ENCODE peak calls at places on chromosomes 16 and 17, in ten cellular contexts. P is vagina, N is psoas muscle, E is suprapubic skin, T is BJ, W is K562, Y is IMR-90, R is left ventricle myocardium inferior, H is HepG2, Z is astrocyte of the spinal cord. I is an unnamed sample.

GRCh38 chr17:2040942-2041560 is 771 bp upstream of the OVCA2 start:
- DNase-seq in P (no peak), N (no peak), E (no peak), T (no peak), W (no peak), Y (no peak), R (no peak), H (no peak), Z (no peak), I (no peak)

GRCh38 chr16:85959686-85960085 is 60.7 kb downstream of the IRF8 start:
- DNase-seq in P (no peak), N (no peak), E (no peak), T (no peak), W (no peak), Y (no peak), R (no peak), H (no peak), Z (no peak), I (no peak)

GRCh38 chr17:700504-701094 is 14.0 kb downstream of the VPS53 start:
- DNase-seq in P (no peak), N (no peak), E (no peak), T (no peak), W (peak), Y (peak), R (no peak), H (no peak), Z (peak), I (no peak)

GRCh38 chr16:4664538-4665418 is 28.6 kb upstream of the NUDT16L1 start:
- DNase-seq in P (no peak), N (no peak), E (no peak), T (no peak), W (no peak), Y (no peak), R (peak), H (peak), Z (no peak), I (no peak)

GRCh38 chr17:74779948-74780400 is 3.8 kb upstream of the NAT9 start:
- DNase-seq in P (no peak), N (no peak), E (no peak), T (no peak), W (no peak), Y (no peak), R (peak), H (no peak), Z (no peak), I (no peak)

GRCh38 chr16:19662351-19662750 is 55.7 kb downstream of the KNOP1 start:
- DNase-seq in P (no peak), N (no peak), E (no peak), T (no peak), W (no peak), Y (no peak), R (no peak), H (peak), Z (no peak), I (no peak)

GRCh38 chr16:57606147-57606846 is 22.1 kb upstream of the ADGRG1 start:
- DNase-seq in P (peak), N (no peak), E (peak), T (no peak), W (peak), Y (no peak), R (no peak), H (no peak), Z (no peak), I (no peak)

GRCh38 chr16:5460701-5461100 is 363.1 kb upstream of the EEF2KMT start:
- DNase-seq in P (no peak), N (no peak), E (no peak), T (no peak), W (no peak), Y (no peak), R (no peak), H (no peak), Z (no peak), I (no peak)

GRCh38 chr17:6413073-6413472 is 21.8 kb downstream of the AIPL1 start:
- DNase-seq in P (no peak), N (no peak), E (no peak), T (no peak), W (peak), Y (peak), R (no peak), H (peak), Z (peak), I (no peak)

GRCh38 chr16:64455275-64455674 is 666.6 kb downstream of the CDH11 start:
- DNase-seq in P (no peak), N (no peak), E (no peak), T (no peak), W (no peak), Y (peak), R (no peak), H (no peak), Z (peak), I (no peak)
- TF ChIP-seq CTCF in P (no peak), N (peak), E (no peak), T (peak), W (no peak), Y (peak), R (peak), H (peak), Z (peak), I (no peak)

GRCh38 chr16:53415504-53415903 is 18.8 kb upstream of the RBL2 start:
- DNase-seq in P (no peak), N (no peak), E (no peak), T (no peak), W (peak), Y (no peak), R (no peak), H (peak), Z (no peak), I (no peak)
- H3K4me3 ChIP-seq in P (no peak), N (no peak), E (no peak), T (no peak), W (no peak), Y (no peak), R (no peak), H (no peak), Z (no peak), I (no peak)

GRCh38 chr17:3772764-3773163 is 28.2 kb downstream of the ITGAE start:
- DNase-seq in P (no peak), N (no peak), E (no peak), T (no peak), W (no peak), Y (no peak), R (no peak), H (peak), Z (no peak), I (no peak)
- TF ChIP-seq CTCF in P (no peak), N (no peak), E (no peak), T (no peak), W (no peak), Y (no peak), R (no peak), H (peak), Z (no peak), I (no peak)

DNA sequence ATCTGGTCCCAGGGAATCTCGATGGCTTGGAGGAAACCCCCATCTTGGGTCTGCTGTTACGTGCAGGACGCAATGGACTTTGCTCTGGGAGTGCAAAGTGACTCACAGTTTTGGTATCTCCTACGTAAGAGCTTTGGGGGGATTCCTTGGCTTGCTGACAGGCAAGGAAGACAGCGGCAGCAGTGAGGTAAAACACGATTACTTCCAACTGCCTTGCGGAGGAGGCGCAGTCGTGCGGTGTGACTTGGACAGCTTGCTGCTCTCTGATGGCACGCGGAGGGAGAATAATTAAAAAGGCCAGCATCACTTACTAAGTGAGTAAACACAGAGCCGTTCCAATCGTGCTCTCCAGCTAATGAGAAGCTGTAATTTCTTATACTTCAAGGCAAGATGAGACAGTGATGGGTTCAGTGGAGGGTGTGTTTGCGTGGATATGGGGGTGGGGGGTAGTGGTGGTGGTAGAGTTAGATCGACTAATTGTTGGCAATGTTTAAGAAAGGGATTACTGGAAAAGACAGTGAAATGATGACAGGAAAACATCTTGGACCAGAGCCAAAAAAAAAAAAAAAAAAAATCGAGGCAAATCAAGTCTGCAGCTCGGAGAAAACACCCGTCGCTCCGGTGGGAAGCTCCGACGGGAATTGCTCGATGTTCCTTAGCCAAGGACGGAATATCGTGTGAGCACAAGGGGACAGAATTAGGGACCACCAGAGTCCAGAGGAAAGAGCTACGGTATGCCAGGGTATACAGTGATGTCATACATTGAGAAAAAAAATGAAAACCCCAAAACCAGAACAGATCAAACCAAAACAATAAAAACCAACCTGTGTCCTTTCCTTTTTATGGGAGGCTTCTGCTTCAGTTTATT is 184.9 kb upstream of the ZFHX3 start:
- DNase-seq in P (no peak), N (peak), E (no peak), T (peak), W (peak), Y (peak), R (peak), H (peak), Z (peak), I (peak)
- H3K4me3 ChIP-seq in P (peak), N (peak), E (no peak), T (peak), W (no peak), Y (peak), R (peak), H (peak), Z (peak), I (no peak)

I was measured in HFF-Myc.